ENCODE peak calls at places on chromosomes 5 and 9, in eight cellular contexts. E is lower leg skin, Q is lower lobe of right lung, I is fibroblast of lung, Z is AG10803, B is astrocyte of the spinal cord, G is cardiac muscle cell, L is pancreas. S is an unnamed sample.

GRCh38 chr5:117947121-117947520 is 1041.2 kb downstream of the DTWD2 start:
- DNase-seq in G (no peak), I (no peak), Q (no peak), E (no peak), L (no peak), B (no peak), Z (no peak), S (no peak)

GRCh38 chr5:181235323-181235688 is 8.4 kb downstream of the RACK1 start:
- DNase-seq in Q (no peak), L (no peak), B (no peak), I (no peak), E (no peak), Z (no peak), G (no peak), S (no peak)

GRCh38 chr9:16213781-16214515 is 656.5 kb downstream of the BNC2 start:
- DNase-seq in E (peak), I (peak), Z (peak), Q (no peak), G (peak), B (peak), L (no peak), S (no peak)

GRCh38 chr5:171450423-171451246 is 31.2 kb downstream of the FGF18 start:
- DNase-seq in Z (peak), E (peak), G (peak), I (peak), B (peak), Q (peak), L (no peak), S (no peak)

GRCh38 chr5:163342301-163342700 is 95.1 kb upstream of the CCNG1 start:
- DNase-seq in Q (no peak), Z (no peak), I (no peak), B (no peak), L (no peak), E (no peak), G (no peak), S (no peak)

GRCh38 chr5:9851458-9851857 is 221.3 kb upstream of the TAS2R1 start:
- DNase-seq in Q (no peak), B (peak), L (no peak), E (no peak), Z (peak), G (peak), I (peak), S (no peak)

GRCh38 chr5:154384480-154385235 is 61.1 kb upstream of the SAP30L start:
- DNase-seq in I (no peak), L (no peak), E (no peak), Q (no peak), B (no peak), Z (no peak), G (no peak), S (no peak)

GRCh38 chr9:137496601-137497375 is 37.7 kb upstream of the NSMF start:
- DNase-seq in Z (no peak), B (no peak), I (no peak), Q (no peak), L (peak), E (no peak), G (no peak), S (no peak)

GRCh38 chr9:7237473-7238243 is 479.9 kb downstream of the KDM4C start:
- DNase-seq in B (peak), L (no peak), Q (no peak), E (no peak), G (peak), Z (peak), I (peak), S (no peak)

GRCh38 chr9:129740174-129740573 is 12.7 kb downstream of the PTGES start:
- DNase-seq in L (no peak), Z (no peak), B (no peak), E (no peak), Q (no peak), G (no peak), I (no peak), S (no peak)

GRCh38 chr9:134193912-134194535 is 29.7 kb upstream of the RNU6ATAC start:
- DNase-seq in Q (peak), B (no peak), E (no peak), Z (no peak), I (no peak), L (no peak), G (no peak), S (no peak)

GRCh38 chr5:178651046-178651810 is 24.4 kb upstream of the CLK4 start:
- DNase-seq in G (peak), B (peak), I (peak), Z (peak), E (no peak), L (no peak), Q (no peak), S (no peak)

GRCh38 chr9:79432485-79432884 is 139.3 kb upstream of the TLE4 start:
- DNase-seq in Q (no peak), Z (no peak), L (no peak), I (no peak), E (no peak), G (no peak), B (no peak), S (no peak)
- H3K4me3 ChIP-seq in Q (no peak), Z (no peak), L (no peak), I (no peak), E (no peak), G (no peak), B (no peak), S (no peak)

GRCh38 chr9:14912849-14913248 is 2.6 kb upstream of the FREM1 start:
- DNase-seq in I (no peak), B (no peak), Z (no peak), Q (no peak), E (no peak), G (no peak), L (no peak), S (no peak)
- H3K4me3 ChIP-seq in I (no peak), B (no peak), Z (no peak), Q (no peak), E (no peak), G (no peak), L (no peak), S (no peak)

DNA sequence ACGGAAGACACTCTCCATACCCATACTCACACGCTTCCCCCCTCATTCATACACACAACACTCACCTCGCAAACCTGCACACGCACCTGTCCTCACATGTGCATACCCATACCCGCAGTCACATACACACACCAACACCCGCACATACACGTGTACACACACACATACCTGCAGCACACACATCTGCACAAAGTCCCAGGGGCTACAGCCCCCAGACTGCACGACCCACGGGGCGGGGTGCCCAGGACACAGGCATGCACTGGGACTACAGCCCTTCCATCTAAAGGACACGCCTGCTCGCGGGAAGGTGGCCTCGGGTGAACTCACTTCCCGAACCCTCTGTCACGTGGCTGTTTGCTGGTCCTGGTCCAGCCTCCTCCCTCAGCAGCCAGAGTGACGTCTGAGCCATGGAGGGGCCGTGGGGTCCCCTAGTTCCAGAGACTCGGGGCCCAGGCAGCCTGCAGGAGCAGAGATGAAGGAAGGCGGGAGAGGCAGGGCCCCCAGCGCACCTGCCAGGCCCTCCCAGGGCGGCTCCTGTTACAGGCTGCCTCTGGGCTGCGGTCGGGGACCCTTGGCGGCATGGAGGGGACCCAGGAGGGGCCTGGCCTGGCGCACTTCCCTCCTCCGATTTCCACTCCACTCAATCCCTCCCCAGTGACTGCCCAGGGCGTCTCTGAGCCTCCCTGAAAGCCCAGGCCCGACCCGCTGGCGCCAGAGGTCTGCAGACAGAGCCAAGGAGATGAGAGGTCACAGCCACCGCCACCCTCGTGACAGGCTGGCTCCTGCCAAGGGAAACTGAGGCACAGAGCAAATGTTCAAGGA is 8.1 kb downstream of the SLC12A7 start:
- DNase-seq in Z (no peak), Q (peak), B (no peak), G (peak), E (peak), L (no peak), I (peak), S (no peak)
- H3K4me3 ChIP-seq in Z (no peak), Q (peak), B (no peak), G (no peak), E (no peak), L (no peak), I (no peak), S (peak)

DNA sequence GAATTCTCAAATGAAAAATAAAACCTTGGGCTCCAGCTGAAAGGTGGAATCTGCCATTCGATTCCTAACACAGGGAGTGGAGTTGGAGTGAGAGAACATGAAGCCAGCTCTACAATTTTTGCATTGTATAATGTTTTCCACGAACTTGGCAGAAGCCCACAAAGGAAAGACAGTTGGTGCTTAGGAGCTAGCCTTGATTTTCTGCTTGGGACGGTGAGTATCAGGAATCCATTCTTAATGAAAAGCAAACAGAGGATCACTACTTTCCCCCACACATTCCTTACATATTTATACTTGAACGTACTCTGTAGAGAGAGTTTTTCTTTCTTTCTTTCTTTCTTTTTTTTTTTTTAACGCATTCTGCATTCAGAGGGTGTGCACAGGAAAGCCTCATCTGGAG is 74.2 kb upstream of the FBXL7 start:
- DNase-seq in G (peak), L (no peak), Q (no peak), Z (peak), I (no peak), E (no peak), B (peak), S (no peak)
- H3K4me3 ChIP-seq in G (no peak), L (no peak), Q (no peak), Z (no peak), I (no peak), E (no peak), B (peak), S (no peak)

DNA sequence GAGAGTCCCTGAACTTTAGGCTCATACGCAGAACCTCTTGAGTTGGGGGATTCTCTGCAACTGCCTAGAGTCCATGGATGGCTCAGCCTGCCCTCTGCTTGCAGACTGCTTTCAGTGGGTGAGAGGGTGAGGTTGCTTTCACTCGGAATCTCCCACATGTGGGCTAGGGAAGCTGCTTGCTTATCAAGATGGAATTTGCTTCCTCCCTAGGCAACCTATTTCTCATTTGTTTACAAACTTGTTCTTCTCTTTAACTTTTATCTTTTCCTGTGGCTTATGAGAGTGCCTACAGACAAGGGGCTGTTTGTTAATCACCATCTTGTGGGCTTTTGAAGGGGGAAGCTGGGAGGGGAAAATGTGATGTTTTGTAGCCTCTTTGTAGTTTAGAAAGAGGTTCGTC is 10.0 kb downstream of the TLE4 start:
- DNase-seq in G (peak), E (no peak), L (no peak), I (peak), Z (peak), B (peak), Q (no peak), S (no peak)
- H3K4me3 ChIP-seq in G (no peak), E (no peak), L (no peak), I (peak), Z (peak), B (no peak), Q (no peak), S (no peak)

DNA sequence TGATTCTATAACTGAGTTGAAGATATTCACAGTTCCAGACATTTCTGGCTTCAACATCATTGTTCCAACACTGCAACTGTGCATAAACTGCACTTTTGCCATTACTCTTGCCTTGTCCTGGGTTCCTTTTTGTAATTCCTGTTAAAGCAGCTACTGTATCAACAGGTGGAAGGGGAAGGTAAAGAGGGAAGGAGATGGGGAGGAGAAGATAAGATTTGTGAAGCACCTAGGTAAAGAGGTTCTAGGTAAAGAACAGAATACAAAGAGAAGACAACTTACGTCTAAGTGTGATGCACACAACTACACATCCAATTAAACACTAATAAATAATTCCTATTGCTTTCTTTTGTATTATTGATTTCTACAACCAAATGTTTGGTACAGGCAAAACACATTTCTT is 36.2 kb downstream of the LEAP2 start:
- DNase-seq in I (no peak), G (no peak), B (no peak), E (no peak), Z (no peak), L (no peak), Q (no peak), S (no peak)
- H3K4me3 ChIP-seq in I (no peak), G (no peak), B (no peak), E (no peak), Z (no peak), L (no peak), Q (no peak), S (no peak)